ENCODE peak calls at places on chromosome 22, in five cellular contexts. G is HepG2, N is K562, Q is GM12878, H is SK-N-SH. T is an unnamed sample. For H3K9me3 and H3K79me2, the result is how much of the 10 kb centered on the place peaks cover.

GRCh38 chr22:31639640-31640039 is 22.4 kb downstream of the PISD start:
- DNase-seq in G (no peak), N (no peak), Q (no peak), H (no peak), T (no peak)

GRCh38 chr22:44452531-44453420 is 45.3 kb downstream of the RTL6 start:
- DNase-seq in G (no peak), N (no peak), Q (no peak), H (no peak), T (no peak)

GRCh38 chr22:37519268-37520195 is at the start of gene CARD10:
- DNase-seq in G (no peak), N (peak), Q (no peak), H (peak), T (peak)

GRCh38 chr22:21984793-21985192 is 2.2 kb upstream of the TOP3B start:
- DNase-seq in G (no peak), N (peak), Q (no peak), H (no peak), T (peak)

GRCh38 chr22:33357894-33358440 is 299.8 kb upstream of the SYN3 start:
- DNase-seq in G (no peak), N (no peak), Q (no peak), H (no peak), T (no peak)

GRCh38 chr22:30486661-30487115 is 14.9 kb upstream of the SEC14L3 start:
- DNase-seq in G (no peak), N (no peak), Q (no peak), H (no peak), T (no peak)

GRCh38 chr22:47369020-47369419 is 606.6 kb downstream of the TBC1D22A start:
- DNase-seq in G (no peak), N (no peak), Q (no peak), H (no peak), T (no peak)

GRCh38 chr22:29212738-29213137 is 7.0 kb downstream of the EMID1 start:
- DNase-seq in G (no peak), N (no peak), Q (no peak), H (no peak), T (no peak)

GRCh38 chr22:45335021-45335818 is 25.5 kb downstream of the FAM118A start:
- DNase-seq in G (no peak), N (no peak), Q (no peak), H (peak), T (peak)

GRCh38 chr22:40025856-40026255 is 31.1 kb downstream of the FAM83F start:
- DNase-seq in G (no peak), N (no peak), Q (no peak), H (no peak), T (no peak)

GRCh38 chr22:35835998-35836691 is 118.5 kb downstream of the APOL5 start:
- DNase-seq in G (peak), N (no peak), Q (no peak), H (peak), T (no peak)

GRCh38 chr22:44523981-44524759 is 26.1 kb upstream of the RTL6 start:
- DNase-seq in G (no peak), N (no peak), Q (no peak), H (no peak), T (no peak)

GRCh38 chr22:44870021-44870420 is 117.6 kb downstream of the ARHGAP8 start:
- DNase-seq in G (no peak), N (peak), Q (no peak), H (no peak), T (no peak)

GRCh38 chr22:47165998-47166397 is 403.5 kb downstream of the TBC1D22A start:
- DNase-seq in G (no peak), N (no peak), Q (no peak), H (no peak), T (no peak)

GRCh38 chr22:47337161-47337621 is 574.7 kb downstream of the TBC1D22A start:
- DNase-seq in G (peak), N (no peak), Q (no peak), H (no peak), T (no peak)

GRCh38 chr22:25495286-25495685 is 69.2 kb upstream of the GRK3 start:
- DNase-seq in G (no peak), N (no peak), Q (no peak), H (no peak), T (no peak)

GRCh38 chr22:25759825-25760231 is 17.8 kb downstream of the MYO18B start:
- DNase-seq in G (peak), N (no peak), Q (no peak), H (no peak), T (no peak)

GRCh38 chr22:39130892-39131855 is 21.3 kb downstream of the CBX7 start:
- DNase-seq in G (peak), N (no peak), Q (no peak), H (no peak), T (no peak)

GRCh38 chr22:29784451-29785361 is 17.5 kb downstream of the UQCR10 start:
- DNase-seq in G (peak), N (no peak), Q (no peak), H (no peak), T (no peak)

GRCh38 chr22:31327786-31328544 is 18.2 kb downstream of the PATZ1 start:
- DNase-seq in G (no peak), N (no peak), Q (no peak), H (no peak), T (no peak)

GRCh38 chr22:20422965-20423635 is 14.5 kb downstream of the SCARF2 start:
- DNase-seq in G (no peak), N (no peak), Q (no peak), H (peak), T (no peak)

GRCh38 chr22:48102581-48102980 is 1340.1 kb downstream of the TBC1D22A start:
- DNase-seq in G (no peak), N (no peak), Q (no peak), H (no peak), T (no peak)

GRCh38 chr22:46628756-46629155 is 8.6 kb downstream of the GRAMD4 start:
- DNase-seq in G (no peak), N (no peak), Q (no peak), H (no peak), T (no peak)

GRCh38 chr22:44901301-44901700 is 108.5 kb downstream of the PHF21B start:
- DNase-seq in G (no peak), N (no peak), Q (no peak), H (no peak), T (no peak)

GRCh38 chr22:37503850-37504249 is 15.4 kb downstream of the CARD10 start:
- DNase-seq in G (peak), N (no peak), Q (no peak), H (no peak), T (no peak)

GRCh38 chr22:19734163-19734562 is 10.8 kb downstream of the GP1BB start:
- DNase-seq in G (no peak), N (no peak), Q (no peak), H (no peak), T (no peak)

GRCh38 chr22:19951351-19951750 is 9.7 kb upstream of the TXNRD2 start:
- DNase-seq in G (no peak), N (no peak), Q (no peak), H (no peak), T (no peak)

GRCh38 chr22:17672417-17672991 is 33.9 kb downstream of the BCL2L13 start:
- DNase-seq in G (no peak), N (no peak), Q (no peak), H (peak), T (no peak)

GRCh38 chr22:19517171-19517500 is 7.1 kb downstream of the CLDN5 start:
- DNase-seq in G (no peak), N (no peak), Q (no peak), H (no peak), T (no peak)

DNA sequence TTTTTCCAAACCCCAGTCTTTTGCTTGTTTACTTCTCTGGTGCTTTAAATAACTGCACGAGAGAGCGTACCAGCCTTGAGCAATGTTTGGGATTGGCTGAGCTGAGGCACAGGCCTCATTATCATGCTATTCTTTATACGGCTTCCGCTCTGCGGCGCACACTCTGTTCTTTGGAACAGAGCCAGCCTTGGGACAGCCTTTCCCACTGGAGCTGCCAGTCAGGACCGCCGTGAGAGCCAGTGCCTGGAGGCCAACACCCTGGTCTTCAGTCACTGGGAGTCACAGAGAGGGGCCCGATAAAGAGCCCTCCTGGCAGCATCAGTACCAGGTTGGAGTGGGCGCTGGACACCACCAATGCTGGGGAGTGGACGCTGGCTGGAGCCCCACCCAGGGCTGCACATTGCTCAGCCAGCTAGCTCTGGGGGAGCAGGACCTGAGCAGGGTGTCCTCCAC is 125.6 kb downstream of the BCR start:
- DNase-seq in G (no peak), N (no peak), Q (no peak), H (peak), T (no peak)
- TF ChIP-seq EP300 in G (no peak), N (no peak), Q (no peak), H (no peak), T (no peak)

GRCh38 chr22:49324527-49325491 is 502.9 kb downstream of the BRD1 start:
- DNase-seq in G (no peak), N (no peak), Q (no peak), H (peak), T (peak)

GRCh38 chr22:49327411-49327810 is 500.3 kb downstream of the BRD1 start:
- DNase-seq in G (no peak), N (no peak), Q (no peak), H (no peak), T (no peak)

GRCh38 chr22:49325531-49326395 is 501.9 kb downstream of the BRD1 start:
- DNase-seq in G (no peak), N (no peak), Q (no peak), H (no peak), T (peak)

GRCh38 chr22:49328076-49328475 is 499.6 kb downstream of the BRD1 start:
- DNase-seq in G (no peak), N (no peak), Q (no peak), H (no peak), T (no peak)

DNA sequence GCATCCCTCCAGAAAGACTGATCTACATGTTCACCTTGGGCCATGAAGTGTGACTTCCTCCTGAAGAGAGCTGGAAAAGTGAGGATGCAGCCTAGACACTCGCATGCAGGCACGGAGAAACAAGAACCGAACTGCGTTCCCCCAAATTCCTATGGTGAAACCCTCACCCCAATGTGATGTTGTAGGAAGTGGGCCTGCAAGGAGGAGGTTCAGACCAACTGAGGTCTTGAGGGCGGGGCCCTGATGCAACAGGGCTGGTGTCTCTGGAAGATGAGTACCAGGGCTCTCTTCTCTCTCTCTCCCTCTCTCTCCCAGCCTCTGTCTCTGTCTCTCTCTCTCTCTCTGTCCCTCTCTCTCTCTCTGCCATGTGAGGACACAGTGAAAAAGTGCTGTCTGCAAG is 501.1 kb downstream of the BRD1 start:
- DNase-seq in G (no peak), N (no peak), Q (no peak), H (no peak), T (no peak)
- H3K9me3 ChIP-seq in G (under half), N (under half), Q (under half), H (under half), T (under half)

DNA sequence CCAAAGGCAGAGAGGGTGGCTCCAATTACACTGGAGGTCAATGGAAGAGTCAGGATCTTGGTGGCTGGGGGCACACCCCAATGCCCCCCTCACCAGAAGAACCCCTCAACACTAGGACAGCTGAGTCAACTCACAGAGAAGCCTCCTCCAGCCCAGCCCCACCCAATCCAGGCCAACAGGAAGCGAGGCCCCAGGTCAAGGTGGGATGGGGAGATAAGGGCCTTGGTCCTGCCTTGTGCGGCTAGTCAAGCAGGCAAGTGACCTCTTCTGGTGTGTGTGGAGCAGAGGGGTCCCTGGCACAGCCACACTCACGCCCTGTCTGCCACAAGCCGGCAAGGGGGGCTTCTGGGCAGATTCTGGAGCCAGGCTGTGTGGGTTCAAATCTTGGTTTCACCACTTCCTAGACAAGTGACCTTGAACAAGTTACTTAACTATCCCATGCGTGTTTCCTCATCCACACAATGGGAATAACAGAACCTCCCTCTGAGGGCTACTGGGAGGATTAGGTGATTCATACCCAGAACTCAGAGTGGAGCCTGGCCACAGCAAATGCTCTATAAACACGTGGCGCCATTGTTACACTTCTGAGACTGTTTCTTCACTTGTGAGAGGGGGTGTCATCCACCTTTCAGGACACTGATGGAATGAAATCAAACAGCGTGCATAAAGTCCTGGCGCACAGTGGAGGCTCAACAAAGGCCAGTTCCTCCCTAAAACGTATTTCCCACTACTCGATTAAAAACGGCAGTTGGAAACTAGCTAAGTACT is 3.3 kb downstream of the TTLL12 start:
- DNase-seq in G (peak), N (peak), Q (no peak), H (no peak), T (no peak)
- H3K79me2 ChIP-seq in G (under half), N (half or more), Q (under half), H (under half), T (under half)

DNA sequence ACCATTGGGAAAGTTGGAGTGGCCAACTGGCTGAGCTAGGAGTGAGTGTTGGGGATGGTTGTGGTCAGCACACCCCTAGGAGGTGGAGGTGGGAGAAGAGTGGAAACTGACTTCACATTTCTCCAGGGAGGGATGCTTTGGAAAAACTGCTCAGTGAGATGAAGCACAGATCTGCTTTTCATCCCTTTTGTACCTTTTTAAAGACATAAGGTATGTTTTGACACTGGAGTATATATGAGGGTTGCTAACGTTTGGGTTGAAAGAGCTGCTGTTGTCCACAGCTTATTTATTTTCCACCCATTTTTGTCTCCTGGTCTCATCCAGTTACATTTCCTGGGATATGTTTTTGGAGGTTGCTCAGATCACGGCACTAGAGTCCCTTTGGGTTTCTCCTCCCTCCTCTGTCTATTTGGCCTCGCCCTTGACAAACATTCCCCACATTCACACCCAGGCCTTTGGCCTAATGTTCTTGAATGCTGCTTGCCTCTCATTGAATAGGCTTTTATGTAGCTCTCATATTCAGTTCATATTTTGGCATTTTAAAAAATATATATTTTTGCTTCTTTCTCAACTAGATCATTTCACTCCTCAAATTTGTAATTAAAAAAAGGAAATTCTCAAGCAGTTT is 8.3 kb downstream of the SREBF2 start:
- DNase-seq in G (peak), N (no peak), Q (no peak), H (no peak), T (no peak)
- TF ChIP-seq EP300 in G (no peak), N (no peak), Q (no peak), H (no peak), T (no peak)